ENCODE peak calls at places on chromosomes 12 and 14, in six cellular contexts. D, R, O, P, I and M are unnamed samples.

GRCh38 chr12:69523433-69524330 is 53.5 kb downstream of the FRS2 start:
- DNase-seq in D (peak; percentile 54), I (no peak), R (no peak), P (no peak), O (no peak), M (no peak)

GRCh38 chr14:73472182-73473114 is 14.1 kb upstream of the NUMB start:
- DNase-seq in I (no peak), O (no peak), P (peak; percentile 64), R (peak; percentile 74), D (no peak), M (no peak)

GRCh38 chr12:124939428-124940142 is 25.1 kb upstream of the UBC start:
- DNase-seq in I (peak; percentile 93), P (peak; percentile 90), D (peak; percentile 86), O (peak; percentile 98), R (peak; percentile 97), M (no peak)

GRCh38 chr14:20455355-20456300 is 602 bp downstream of the APEX1 start:
- DNase-seq in P (no peak), R (no peak), I (no peak), D (no peak), O (no peak), M (no peak)

GRCh38 chr14:49310298-49310697 is 275.9 kb downstream of the RPS29 start:
- DNase-seq in O (no peak), R (no peak), I (no peak), P (no peak), D (no peak), M (no peak)

GRCh38 chr12:10067259-10067658 is 31.5 kb downstream of the CLEC1A start:
- DNase-seq in O (no peak), I (no peak), P (no peak), D (no peak), R (no peak), M (no peak)

GRCh38 chr12:6824962-6825381 is 3.2 kb upstream of the P3H3 start:
- DNase-seq in R (no peak), D (peak; percentile 18), O (no peak), I (no peak), P (no peak), M (no peak)

GRCh38 chr12:26833692-26834168 is 736 bp upstream of the ITPR2 start:
- DNase-seq in O (no peak), R (peak; percentile 32), D (peak; percentile 38), I (peak; percentile 29), P (no peak), M (no peak)

GRCh38 chr14:76774471-76775158 is 13.3 kb downstream of the VASH1 start:
- DNase-seq in P (no peak), R (no peak), D (no peak), I (peak; percentile 13), O (no peak), M (peak; percentile 79)

GRCh38 chr12:9364224-9365176 is 156.3 kb upstream of the PZP start:
- DNase-seq in O (peak; percentile 81), P (peak; percentile 46), R (no peak), I (no peak), D (no peak), M (no peak)

GRCh38 chr12:96048392-96048969 is 13.1 kb upstream of the LTA4H start:
- DNase-seq in P (peak; percentile 42), O (no peak), R (peak; percentile 37), D (no peak), I (no peak), M (no peak)

GRCh38 chr12:56713345-56713744 is 11.8 kb downstream of the NACA start:
- DNase-seq in R (no peak), O (no peak), I (no peak), P (no peak), D (no peak), M (no peak)

GRCh38 chr14:70008457-70008856 is 129.2 kb downstream of the SMOC1 start:
- DNase-seq in P (no peak), I (no peak), D (no peak), R (no peak), O (no peak), M (no peak)

GRCh38 chr12:110531741-110532333 is 29.7 kb downstream of the RAD9B start:
- DNase-seq in O (no peak), P (no peak), R (no peak), I (no peak), D (no peak), M (no peak)

GRCh38 chr12:89363084-89363483 is 10.8 kb upstream of the DUSP6 start:
- DNase-seq in O (no peak), R (no peak), I (no peak), D (no peak), P (no peak), M (no peak)

GRCh38 chr12:46515829-46516228 is 143.3 kb upstream of the SLC38A2 start:
- DNase-seq in R (no peak), I (no peak), D (peak; percentile 61), P (no peak), O (no peak), M (no peak)

GRCh38 chr14:68794856-68795601 is 2.2 kb upstream of the ZFP36L1 start:
- DNase-seq in R (peak; percentile 74), D (no peak), I (no peak), P (no peak), O (peak; percentile 93), M (peak; percentile 92)

GRCh38 chr14:68975667-68976066 is 3.4 kb downstream of the ACTN1 start:
- DNase-seq in D (peak; percentile 47), O (no peak), I (peak; percentile 70), R (no peak), P (no peak), M (no peak)

GRCh38 chr14:75577724-75578098 is 709 bp upstream of the FLVCR2 start:
- DNase-seq in P (peak; percentile 73), O (peak; percentile 95), I (peak; percentile 81), R (peak; percentile 86), D (peak; percentile 92), M (no peak)

DNA sequence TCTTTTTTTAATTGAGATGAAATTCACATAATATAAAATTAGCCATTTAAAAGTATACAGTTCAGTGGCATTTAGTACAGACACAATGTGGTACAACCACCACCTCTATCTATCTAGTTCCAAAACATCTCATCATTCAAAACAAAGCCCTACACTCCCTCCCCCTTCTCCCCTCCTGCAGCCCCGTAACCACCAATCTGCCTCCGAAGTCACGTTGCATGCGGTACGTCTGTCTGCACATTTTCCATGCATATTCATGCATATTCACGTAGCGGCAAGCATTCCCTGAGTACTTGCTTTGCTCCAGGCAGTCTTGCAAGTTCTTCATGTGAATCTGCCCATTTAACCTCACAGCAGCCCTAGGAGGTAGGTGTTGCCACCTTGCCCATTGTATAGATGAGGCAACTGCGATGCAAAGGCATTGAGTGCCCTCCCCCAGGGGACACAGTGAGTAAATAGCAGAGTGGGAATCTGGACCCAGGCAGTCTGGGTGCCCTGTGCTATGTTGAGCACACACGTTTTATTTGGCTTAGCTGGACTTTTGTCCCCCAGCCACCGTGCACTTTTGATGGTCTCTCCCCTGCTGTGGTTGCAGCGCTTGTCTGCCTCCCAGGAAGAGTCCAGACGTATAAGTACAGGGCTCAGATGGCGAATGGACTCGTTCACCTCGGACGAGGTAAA is 43.4 kb downstream of the RIN3 start:
- DNase-seq in D (no peak), I (no peak), O (no peak), R (no peak), P (peak; percentile 90), M (no peak)
- H3K4me1 ChIP-seq in D (no peaks in the 10 kb centered on the region), I (no peaks in the 10 kb centered on the region), O (peaks cover 30% of the 10 kb centered on the region), R (peaks cover 21% of the 10 kb centered on the region), P (peaks cover 47% of the 10 kb centered on the region), M (peaks cover 21% of the 10 kb centered on the region)

DNA sequence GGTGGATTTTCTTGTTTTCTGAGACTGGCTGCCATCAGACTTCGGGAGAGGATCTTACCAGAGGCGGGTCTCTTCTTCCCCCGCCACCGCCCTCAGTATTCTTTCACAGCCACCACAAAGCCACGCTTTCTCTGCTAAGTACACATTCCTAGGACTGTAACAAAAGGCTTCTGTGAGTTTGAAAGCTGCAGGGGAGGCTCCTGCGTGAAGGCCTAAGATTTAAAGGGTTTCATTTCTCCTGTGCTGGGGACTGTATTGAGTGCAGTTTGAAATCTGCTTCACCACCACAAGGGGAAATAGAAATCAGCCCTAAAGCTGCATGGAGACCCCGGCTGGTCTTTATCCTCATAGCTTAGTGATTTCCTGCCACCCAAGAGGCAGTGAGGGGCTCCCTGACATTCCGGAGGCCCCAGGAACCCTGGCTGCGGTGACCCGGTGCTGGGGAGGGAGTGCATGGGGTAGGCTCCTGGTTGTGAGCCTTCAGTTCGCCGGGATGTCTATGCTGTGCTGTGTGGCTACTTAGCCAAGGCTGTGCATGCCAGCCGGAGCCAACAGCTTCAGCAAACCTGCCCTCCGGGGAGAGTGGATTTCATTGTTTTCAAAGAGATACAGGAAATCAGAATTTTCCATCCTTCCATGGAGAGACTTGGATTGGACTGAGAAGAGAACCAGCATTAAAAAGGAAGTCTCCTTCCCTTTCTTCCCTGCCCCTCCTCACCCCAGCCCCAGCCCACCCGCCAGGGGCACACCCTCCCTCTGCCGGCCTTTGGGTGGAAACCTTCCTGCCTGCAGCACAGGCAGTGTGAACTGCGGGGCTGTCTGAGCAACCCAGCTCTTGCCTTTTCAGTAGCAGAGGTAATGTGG is 163.3 kb downstream of the ETV6 start:
- DNase-seq in R (no peak), D (peak; percentile 53), I (no peak), O (no peak), P (peak; percentile 78), M (no peak)
- TF ChIP-seq POLR2A in R (no peak), D (no peak), I (no peak), O (no peak), P (no peak), M (no peak)

GRCh38 chr12:98420403-98420800 is 95.0 kb upstream of the TMPO start:
- DNase-seq in P (no peak), R (no peak), D (no peak), O (peak; percentile 87), I (no peak), M (no peak)

GRCh38 chr12:98419795-98420402 is 95.5 kb upstream of the TMPO start:
- DNase-seq in O (no peak), I (no peak), D (no peak), P (no peak), R (no peak), M (no peak)

GRCh38 chr12:98418357-98419075 is 96.9 kb upstream of the TMPO start:
- DNase-seq in D (peak; percentile 90), R (peak; percentile 86), I (peak; percentile 74), O (peak; percentile 93), P (no peak), M (no peak)

GRCh38 chr12:98417303-98417702 is 98.1 kb upstream of the TMPO start:
- DNase-seq in O (no peak), P (no peak), I (no peak), R (no peak), D (no peak), M (no peak)

DNA sequence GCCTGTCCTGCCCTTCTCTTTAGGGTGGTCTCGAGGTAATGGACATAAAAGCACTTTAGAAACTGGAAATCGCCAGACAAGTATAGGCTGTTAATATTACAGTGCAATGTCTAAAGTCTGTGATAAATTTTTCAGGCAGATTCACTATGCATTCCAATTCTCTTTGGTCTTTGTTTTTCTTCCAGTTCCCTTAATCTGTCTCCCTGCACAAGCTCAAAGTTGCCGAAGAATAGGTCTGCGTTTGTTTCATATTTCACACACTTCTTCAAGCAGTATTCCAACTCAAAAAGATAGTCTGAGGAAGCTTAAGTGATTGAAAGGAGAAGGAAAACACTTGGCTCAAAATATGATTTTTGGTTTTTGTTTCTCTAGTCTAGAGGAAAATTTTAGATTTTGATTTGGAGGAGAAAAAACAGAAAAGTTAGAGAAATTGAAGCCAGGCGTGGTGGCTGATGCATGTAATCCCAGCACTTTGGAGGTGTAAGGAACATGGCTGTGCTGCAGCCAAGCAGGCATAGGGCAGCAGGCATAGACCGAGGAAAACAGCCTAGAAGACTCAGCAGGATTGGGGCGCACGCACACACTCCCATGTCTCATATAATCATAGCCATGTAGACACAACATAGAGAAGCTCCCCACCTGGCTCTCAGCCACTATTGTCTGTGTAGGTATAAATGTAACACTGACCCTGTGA is 96.1 kb upstream of the TMPO start:
- DNase-seq in O (peak; percentile 74), P (no peak), D (no peak), R (no peak), I (no peak), M (no peak)
- TF ChIP-seq CTCF in O (no peak), P (no peak), D (no peak), R (no peak), I (no peak), M (no peak)

GRCh38 chr12:47779301-47779942 is 6.4 kb downstream of the SLC48A1 start:
- DNase-seq in D (peak; percentile 84), O (peak; percentile 99), I (peak; percentile 91), R (peak; percentile 86), P (peak; percentile 69), M (no peak)
- H3K4me1 ChIP-seq in D (peaks cover 29% of the 10 kb centered on the region), O (peaks cover 69% of the 10 kb centered on the region), I (no peaks in the 10 kb centered on the region), R (peaks cover 47% of the 10 kb centered on the region), P (peaks cover 23% of the 10 kb centered on the region), M (peaks cover 71% of the 10 kb centered on the region)